ENCODE peak calls at places on chromosome 7, in ten cellular contexts. T is CD8-positive, alpha-beta T cell; J is HepG2; E is nephron progenitor cell; U is CD4-positive, alpha-beta T cell; I is RWPE1; L is colonic mucosa; G is AG04450; F is left ventricle myocardium inferior; X is GM12865. D is an unnamed sample.

GRCh38 chr7:96331233-96331632 is 9.3 kb upstream of the SLC25A13 start:
- DNase-seq in T (no peak), J (peak), E (no peak), U (no peak), I (no peak), L (no peak), G (no peak), F (no peak), X (no peak), D (no peak)

GRCh38 chr7:155809947-155810606 is 2.2 kb downstream of the SHH start:
- DNase-seq in T (no peak), J (no peak), E (peak), U (no peak), I (no peak), L (no peak), G (no peak), F (no peak), X (no peak), D (no peak)

GRCh38 chr7:158676898-158677297 is 27.7 kb downstream of the NCAPG2 start:
- DNase-seq in T (no peak), J (no peak), E (no peak), U (no peak), I (no peak), L (no peak), G (no peak), F (no peak), X (no peak), D (no peak)

GRCh38 chr7:120703585-120704240 is 154.2 kb downstream of the TSPAN12 start:
- DNase-seq in T (no peak), J (no peak), E (no peak), U (no peak), I (no peak), L (no peak), G (no peak), F (no peak), X (no peak), D (no peak)

GRCh38 chr7:41758321-41758720 is 55.4 kb upstream of the INHBA start:
- DNase-seq in T (no peak), J (no peak), E (no peak), U (no peak), I (no peak), L (no peak), G (no peak), F (no peak), X (no peak), D (no peak)

GRCh38 chr7:134458341-134458805 is 527 bp downstream of the AKR1B1 start:
- DNase-seq in T (peak), J (peak), E (peak), U (peak), I (peak), L (peak), G (no peak), F (peak), X (peak), D (no peak)

GRCh38 chr7:134694299-134694698 is 47.6 kb downstream of the BPGM start:
- DNase-seq in T (no peak), J (no peak), E (peak), U (no peak), I (no peak), L (no peak), G (no peak), F (no peak), X (no peak), D (no peak)

GRCh38 chr7:78939669-78940068 is 513.8 kb downstream of the MAGI2 start:
- DNase-seq in T (no peak), J (no peak), E (no peak), U (no peak), I (no peak), L (no peak), G (no peak), F (no peak), X (no peak), D (no peak)

GRCh38 chr7:140605337-140605736 is 35.3 kb downstream of the DENND2A start:
- DNase-seq in T (no peak), J (no peak), E (no peak), U (no peak), I (no peak), L (no peak), G (peak), F (no peak), X (no peak), D (no peak)

GRCh38 chr7:47322731-47323130 is 259.2 kb downstream of the TNS3 start:
- DNase-seq in T (no peak), J (no peak), E (no peak), U (no peak), I (no peak), L (no peak), G (no peak), F (no peak), X (no peak), D (no peak)

GRCh38 chr7:20713792-20714191 is 72.9 kb downstream of the SP8 start:
- DNase-seq in T (no peak), J (no peak), E (no peak), U (no peak), I (no peak), L (no peak), G (no peak), F (no peak), X (no peak), D (no peak)

GRCh38 chr7:132760873-132761272 is 184.6 kb upstream of the PLXNA4 start:
- DNase-seq in T (no peak), J (no peak), E (no peak), U (no peak), I (no peak), L (no peak), G (no peak), F (no peak), X (no peak), D (no peak)

GRCh38 chr7:131937868-131938267 is 381.4 kb upstream of the PODXL start:
- DNase-seq in T (no peak), J (no peak), E (no peak), U (no peak), I (no peak), L (no peak), G (no peak), F (no peak), X (no peak), D (no peak)

GRCh38 chr7:82598958-82599357 is 155.4 kb upstream of the CACNA2D1 start:
- DNase-seq in T (no peak), J (no peak), E (no peak), U (no peak), I (no peak), L (no peak), G (peak), F (no peak), X (no peak), D (no peak)

GRCh38 chr7:151064993-151065392 is 5.6 kb downstream of the SLC4A2 start:
- DNase-seq in T (no peak), J (no peak), E (no peak), U (no peak), I (no peak), L (no peak), G (no peak), F (no peak), X (no peak), D (no peak)

GRCh38 chr7:156049366-156049765 is 237.1 kb upstream of the SHH start:
- DNase-seq in T (no peak), J (no peak), E (no peak), U (no peak), I (no peak), L (no peak), G (no peak), F (no peak), X (no peak), D (no peak)

GRCh38 chr7:14691597-14692203 is 210.9 kb downstream of the DGKB start:
- DNase-seq in T (peak), J (peak), E (peak), U (peak), I (peak), L (peak), G (peak), F (peak), X (peak), D (no peak)

GRCh38 chr7:41116817-41117216 is 586.1 kb downstream of the INHBA start:
- DNase-seq in T (no peak), J (no peak), E (no peak), U (no peak), I (peak), L (no peak), G (no peak), F (no peak), X (no peak), D (no peak)

GRCh38 chr7:14934831-14935230 is 32.3 kb upstream of the DGKB start:
- DNase-seq in T (no peak), J (no peak), E (no peak), U (no peak), I (no peak), L (no peak), G (no peak), F (no peak), X (no peak), D (no peak)

GRCh38 chr7:38105874-38106483 is 72.1 kb upstream of the STARD3NL start:
- DNase-seq in T (no peak), J (peak), E (peak), U (peak), I (peak), L (no peak), G (peak), F (no peak), X (peak), D (no peak)

GRCh38 chr7:42219447-42219846 is 17.6 kb downstream of the GLI3 start:
- DNase-seq in T (no peak), J (no peak), E (no peak), U (no peak), I (peak), L (no peak), G (no peak), F (no peak), X (no peak), D (no peak)

GRCh38 chr7:104962781-104963180 is 51.2 kb upstream of the KMT2E start:
- DNase-seq in T (no peak), J (no peak), E (no peak), U (no peak), I (peak), L (no peak), G (no peak), F (no peak), X (peak), D (no peak)

DNA sequence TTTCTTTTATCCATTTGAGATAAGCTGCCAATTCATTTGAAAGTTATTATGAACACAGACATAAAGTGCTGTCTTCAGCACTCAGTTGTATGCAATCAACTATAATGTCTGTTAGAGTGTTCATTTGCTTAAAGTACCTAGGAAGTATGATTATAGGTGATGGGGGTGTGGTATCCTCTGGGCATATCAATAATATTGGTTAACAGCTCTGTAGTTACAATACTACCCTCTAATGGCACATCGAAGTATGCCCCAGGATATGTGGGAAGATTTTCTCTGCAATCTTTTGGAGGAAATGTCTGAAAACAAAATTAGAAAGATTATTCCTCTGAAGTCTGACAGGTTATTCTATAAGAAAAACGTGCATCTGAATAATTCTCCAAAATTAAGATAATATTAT is 429.7 kb downstream of the ARL4A start:
- DNase-seq in T (no peak), J (peak), E (no peak), U (no peak), I (peak), L (no peak), G (no peak), F (no peak), X (no peak), D (no peak)
- TF ChIP-seq CTCF in T (no peak), J (peak), E (peak), U (no peak), I (peak), L (peak), G (peak), F (peak), X (no peak), D (peak)

GRCh38 chr7:144057954-144058353 is 9.2 kb downstream of the OR2A5 start:
- DNase-seq in T (no peak), J (peak), E (no peak), U (no peak), I (no peak), L (no peak), G (no peak), F (no peak), X (no peak), D (no peak)

GRCh38 chr7:144069511-144069910 is at the start of gene OR2A25:
- DNase-seq in T (no peak), J (no peak), E (no peak), U (no peak), I (no peak), L (no peak), G (no peak), F (no peak), X (no peak), D (no peak)

GRCh38 chr7:144063710-144064109 is 5.9 kb upstream of the OR2A25 start:
- DNase-seq in T (no peak), J (no peak), E (no peak), U (no peak), I (no peak), L (no peak), G (no peak), F (no peak), X (peak), D (no peak)
- TF ChIP-seq CTCF in T (no peak), J (peak), E (peak), U (no peak), I (peak), L (no peak), G (no peak), F (no peak), X (peak), D (no peak)

GRCh38 chr7:148255333-148255732 is 335.2 kb upstream of the C7orf33 start:
- DNase-seq in T (no peak), J (no peak), E (no peak), U (no peak), I (no peak), L (no peak), G (no peak), F (no peak), X (no peak), D (no peak)
- TF ChIP-seq CTCF in T (no peak), J (no peak), E (no peak), U (no peak), I (peak), L (no peak), G (no peak), F (peak), X (no peak), D (peak)

DNA sequence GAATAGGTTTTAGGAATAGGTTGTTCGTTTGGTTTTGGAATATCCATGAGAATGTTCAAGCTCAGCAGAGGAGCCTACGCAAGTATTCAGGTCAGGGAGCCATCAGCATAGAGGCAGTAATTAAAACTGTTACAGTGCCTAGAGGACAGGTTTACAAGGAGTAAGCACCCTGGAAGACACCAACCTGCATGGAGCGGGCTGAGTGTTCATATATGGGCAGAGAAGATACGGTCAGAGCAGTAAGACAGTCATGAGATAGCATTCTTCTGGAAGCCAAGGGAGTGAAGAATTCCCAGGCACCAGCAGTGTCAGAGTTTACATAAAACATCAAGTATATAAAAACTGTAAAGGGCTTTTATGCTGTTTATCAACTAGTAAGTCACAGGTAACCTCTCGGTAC is 96.5 kb downstream of the LRRC4 start:
- DNase-seq in T (no peak), J (no peak), E (no peak), U (no peak), I (no peak), L (no peak), G (no peak), F (no peak), X (no peak), D (no peak)
- TF ChIP-seq CTCF in T (no peak), J (no peak), E (no peak), U (no peak), I (no peak), L (no peak), G (no peak), F (no peak), X (no peak), D (no peak)

GRCh38 chr7:149850007-149850594 is 11.9 kb downstream of the ZNF862 start:
- DNase-seq in T (no peak), J (no peak), E (no peak), U (no peak), I (no peak), L (no peak), G (no peak), F (no peak), X (no peak), D (no peak)
- TF ChIP-seq CTCF in T (no peak), J (no peak), E (no peak), U (no peak), I (no peak), L (no peak), G (no peak), F (no peak), X (no peak), D (no peak)

D was measured in osteocyte.